ENCODE peak calls at places on chromosome 17, in nine cellular contexts. T is GM23338; K is CD8-positive, alpha-beta memory T cell; R is GM12878; F is CD4-positive, alpha-beta memory T cell; V is small intestine; Y is caudate nucleus; B is AG04450; D is IMR-90. E is an unnamed sample.

GRCh38 chr17:17713839-17714238 is 32.6 kb downstream of the RAI1 start:
- DNase-seq in F (no peak), R (no peak), Y (peak), V (no peak), D (peak), B (no peak), T (no peak), K (no peak), E (no peak)

GRCh38 chr17:32102697-32103096 is 39.6 kb upstream of the RHOT1 start:
- DNase-seq in D (peak), V (no peak), K (no peak), T (no peak), B (no peak), R (no peak), F (no peak), Y (no peak), E (no peak)

GRCh38 chr17:74417178-74418045 is 14.5 kb upstream of the GPRC5C start:
- DNase-seq in R (peak), Y (peak), D (no peak), T (no peak), F (no peak), K (no peak), V (peak), B (no peak), E (no peak)

GRCh38 chr17:15456486-15456885 is 10.9 kb downstream of the CDRT4 start:
- DNase-seq in D (no peak), R (no peak), B (no peak), Y (no peak), T (no peak), K (no peak), V (no peak), F (no peak), E (no peak)

GRCh38 chr17:45640141-45640850 is 143.8 kb upstream of the CRHR1 start:
- DNase-seq in Y (no peak), V (peak), K (peak), B (peak), F (peak), R (peak), T (peak), D (peak), E (peak)

GRCh38 chr17:61490540-61490975 is 38.3 kb downstream of the TBX4 start:
- DNase-seq in T (no peak), K (no peak), Y (no peak), V (peak), R (no peak), D (peak), F (no peak), B (peak), E (no peak)

GRCh38 chr17:41702712-41703111 is 9.4 kb upstream of the GAST start:
- DNase-seq in B (no peak), Y (no peak), T (no peak), K (no peak), V (no peak), D (no peak), F (no peak), R (no peak), E (no peak)

GRCh38 chr17:70353408-70354092 is 184.2 kb downstream of the KCNJ2 start:
- DNase-seq in B (no peak), T (no peak), R (no peak), Y (no peak), V (no peak), F (no peak), D (no peak), K (no peak), E (no peak)

GRCh38 chr17:59141860-59142259 is 13.1 kb downstream of the SKA2 start:
- DNase-seq in V (no peak), Y (no peak), R (no peak), T (no peak), F (no peak), D (no peak), B (no peak), K (no peak), E (no peak)

GRCh38 chr17:63024716-63025115 is 58.7 kb downstream of the TANC2 start:
- DNase-seq in V (no peak), B (no peak), D (peak), K (no peak), F (no peak), Y (no peak), R (no peak), T (no peak), E (no peak)

GRCh38 chr17:75521951-75522727 is 3.4 kb upstream of the LLGL2 start:
- DNase-seq in D (peak), Y (no peak), T (no peak), B (no peak), V (no peak), F (no peak), R (no peak), K (no peak), E (no peak)

GRCh38 chr17:1730345-1731193 is 6.1 kb downstream of the WDR81 start:
- DNase-seq in R (no peak), F (no peak), D (peak), K (no peak), Y (peak), T (no peak), V (no peak), B (no peak), E (peak)

GRCh38 chr17:30323262-30323894 is 10.5 kb downstream of the TMIGD1 start:
- DNase-seq in B (no peak), F (peak), K (peak), R (no peak), V (no peak), D (no peak), Y (no peak), T (no peak), E (no peak)

GRCh38 chr17:65584604-65585521 is 23.4 kb upstream of the AXIN2 start:
- DNase-seq in D (no peak), V (peak), F (no peak), K (no peak), B (no peak), Y (peak), R (no peak), T (no peak), E (no peak)

GRCh38 chr17:7217113-7217987 is 2.3 kb downstream of the DLG4 start:
- DNase-seq in K (no peak), Y (peak), B (no peak), F (peak), R (no peak), D (peak), T (peak), V (no peak), E (peak)

GRCh38 chr17:69918164-69918563 is 156.9 kb upstream of the KCNJ16 start:
- DNase-seq in V (no peak), T (no peak), F (no peak), B (no peak), D (no peak), R (no peak), Y (no peak), K (no peak), E (no peak)

GRCh38 chr17:4919511-4920047 is 12.5 kb upstream of the GP1BA start:
- DNase-seq in Y (no peak), R (no peak), V (no peak), T (peak), F (no peak), B (no peak), K (no peak), D (no peak), E (no peak)

GRCh38 chr17:82302991-82303943 is 14.1 kb downstream of the CD7 start:
- DNase-seq in Y (no peak), R (no peak), V (peak), D (no peak), T (no peak), B (no peak), F (peak), K (peak), E (no peak)

GRCh38 chr17:19940722-19941464 is 36.7 kb downstream of the AKAP10 start:
- DNase-seq in K (no peak), V (peak), T (peak), B (no peak), D (peak), Y (no peak), F (no peak), R (no peak), E (no peak)

GRCh38 chr17:7137182-7137943 is 22.7 kb upstream of the ASGR2 start:
- DNase-seq in V (no peak), D (no peak), R (no peak), B (no peak), T (no peak), Y (no peak), F (no peak), K (no peak), E (no peak)

GRCh38 chr17:41813039-41813680 is 356 bp downstream of the FKBP10 start:
- DNase-seq in K (no peak), R (no peak), T (peak), Y (no peak), D (no peak), V (no peak), B (no peak), F (no peak), E (peak)

GRCh38 chr17:65027305-65027704 is 29.2 kb downstream of the GNA13 start:
- DNase-seq in V (no peak), D (peak), K (peak), Y (no peak), T (peak), R (peak), F (peak), B (no peak), E (no peak)

GRCh38 chr17:35537569-35538209 is at the start of gene SLFN12L:
- DNase-seq in K (peak), F (no peak), R (no peak), T (no peak), Y (no peak), D (no peak), B (no peak), V (peak), E (no peak)

GRCh38 chr17:47266782-47267181 is 13.2 kb downstream of the ITGB3 start:
- DNase-seq in D (peak), V (no peak), B (no peak), Y (no peak), T (no peak), F (no peak), K (no peak), R (no peak), E (no peak)

GRCh38 chr17:28379814-28380571 is 8.5 kb downstream of the SARM1 start:
- DNase-seq in K (no peak), V (no peak), Y (no peak), F (no peak), D (peak), B (no peak), R (no peak), T (no peak), E (no peak)

GRCh38 chr17:11391134-11391533 is 150.1 kb downstream of the SHISA6 start:
- DNase-seq in D (no peak), F (no peak), T (peak), K (no peak), B (no peak), V (peak), R (no peak), Y (no peak), E (no peak)

DNA sequence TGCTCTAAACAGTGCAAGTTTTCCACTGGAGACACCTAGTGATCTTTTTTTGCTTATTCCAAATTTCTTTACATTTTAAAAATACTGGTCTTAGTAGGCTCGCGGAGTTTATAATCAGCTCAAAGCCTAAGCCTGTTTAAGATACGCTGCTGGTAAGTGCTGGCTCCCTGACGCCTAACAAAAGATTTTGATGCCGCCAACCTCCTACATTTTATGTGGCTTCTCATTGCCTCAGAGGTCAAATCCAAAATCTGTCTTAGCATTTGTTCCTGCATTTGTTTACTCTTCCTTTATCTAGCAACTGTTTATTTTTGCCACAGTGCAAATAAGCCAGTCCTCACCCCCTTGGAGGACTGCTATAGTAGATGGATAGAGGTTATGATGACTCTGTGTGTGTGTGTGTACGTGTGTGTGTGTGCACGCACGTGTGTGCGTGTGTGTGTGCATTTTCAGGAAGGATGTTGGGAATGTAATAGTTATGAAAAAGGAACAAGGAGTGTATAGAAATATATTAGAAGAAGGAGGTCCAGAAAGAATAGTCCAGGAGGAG is 24.8 kb downstream of the HS3ST3B1 start:
- DNase-seq in T (no peak), F (no peak), V (no peak), R (no peak), D (no peak), Y (no peak), B (no peak), K (no peak), E (no peak)
- H3K27ac ChIP-seq in T (no peak), F (no peak), V (no peak), R (no peak), D (no peak), Y (no peak), B (no peak), K (no peak), E (no peak)

GRCh38 chr17:8599351-8600011 is 31.0 kb downstream of the MYH10 start:
- DNase-seq in F (no peak), R (no peak), B (no peak), V (no peak), Y (no peak), T (no peak), K (no peak), D (no peak), E (no peak)
- H3K27ac ChIP-seq in F (no peak), R (no peak), B (no peak), V (no peak), Y (peak), T (no peak), K (no peak), D (no peak), E (no peak)

GRCh38 chr17:77457572-77458201 is 316.9 kb downstream of the SEC14L1 start:
- DNase-seq in F (peak), K (no peak), B (no peak), Y (no peak), R (no peak), D (no peak), V (no peak), T (no peak), E (no peak)
- H3K27ac ChIP-seq in F (peak), K (peak), B (no peak), Y (no peak), R (peak), D (no peak), V (peak), T (no peak), E (no peak)

GRCh38 chr17:38874505-38875419 is 4.9 kb downstream of the LASP1 start:
- DNase-seq in D (no peak), Y (no peak), K (no peak), B (no peak), R (no peak), T (no peak), V (no peak), F (no peak), E (no peak)

GRCh38 chr17:38879878-38880727 is 10.2 kb downstream of the LASP1 start:
- DNase-seq in K (no peak), V (peak), Y (no peak), T (peak), D (peak), B (no peak), F (no peak), R (no peak), E (peak)

GRCh38 chr17:38873646-38874380 is 4.0 kb downstream of the LASP1 start:
- DNase-seq in D (no peak), V (peak), T (no peak), B (no peak), R (no peak), Y (no peak), F (no peak), K (no peak), E (no peak)

GRCh38 chr17:38875477-38876080 is 5.7 kb downstream of the LASP1 start:
- DNase-seq in R (no peak), Y (no peak), K (no peak), T (no peak), V (no peak), B (no peak), F (no peak), D (no peak), E (no peak)

DNA sequence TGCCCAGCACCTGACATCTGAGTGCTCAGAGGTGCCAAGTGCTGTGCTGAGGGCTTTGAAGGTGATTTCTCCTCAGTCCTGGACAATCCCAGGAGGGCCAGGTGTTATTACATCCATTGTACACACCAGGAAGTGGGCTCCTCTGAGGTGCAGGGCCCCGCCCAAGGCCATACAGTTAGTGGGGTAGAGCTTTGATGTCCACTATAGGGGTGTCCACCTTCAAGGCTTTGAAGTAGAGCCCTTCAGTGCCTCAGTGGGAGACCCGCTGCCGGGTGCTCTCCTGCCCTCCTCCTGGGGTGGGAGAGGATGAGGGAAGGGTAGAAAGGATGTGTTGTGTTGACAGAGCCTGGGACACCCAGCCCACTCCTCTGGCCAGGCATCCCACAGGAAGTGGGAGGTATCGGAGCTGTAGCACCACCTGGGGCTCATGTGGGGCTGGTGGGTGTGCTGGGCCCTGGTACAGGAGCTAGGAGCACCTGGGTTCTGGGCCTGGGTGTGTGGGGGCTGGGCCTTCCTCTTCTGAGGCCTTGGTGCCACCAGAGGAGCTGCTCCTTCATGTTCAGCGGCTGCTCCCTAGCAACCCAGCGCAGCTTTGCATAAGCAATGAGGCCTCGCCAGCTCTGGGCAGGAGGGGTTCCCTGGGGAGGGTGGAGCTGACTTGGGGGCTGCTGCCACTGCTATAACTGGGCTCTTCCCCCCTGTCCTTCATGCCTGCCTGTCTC is 7.4 kb downstream of the LASP1 start:
- DNase-seq in F (peak), Y (no peak), K (no peak), R (no peak), D (no peak), B (no peak), V (no peak), T (peak), E (peak)
- H3K27ac ChIP-seq in F (peak), Y (peak), K (peak), R (no peak), D (peak), B (peak), V (peak), T (peak), E (no peak)

GRCh38 chr17:80955673-80956306 is 35.9 kb upstream of the CHMP6 start:
- DNase-seq in T (no peak), V (no peak), Y (no peak), F (no peak), D (no peak), K (no peak), B (no peak), R (no peak), E (peak)
- H3K27ac ChIP-seq in T (no peak), V (no peak), Y (no peak), F (no peak), D (no peak), K (no peak), B (no peak), R (no peak), E (no peak)

GRCh38 chr17:50947844-50948514 is 81.8 kb upstream of the TOB1 start:
- DNase-seq in K (no peak), T (no peak), F (no peak), Y (peak), B (no peak), R (no peak), V (peak), D (no peak), E (peak)
- H3K27ac ChIP-seq in K (peak), T (no peak), F (no peak), Y (peak), B (no peak), R (no peak), V (peak), D (no peak), E (no peak)

GRCh38 chr17:40312131-40312731 is 3.3 kb downstream of the RARA start:
- DNase-seq in Y (peak), K (no peak), B (no peak), R (no peak), F (no peak), T (no peak), D (no peak), V (no peak), E (peak)
- H3K27ac ChIP-seq in Y (no peak), K (no peak), B (no peak), R (peak), F (no peak), T (no peak), D (no peak), V (no peak), E (no peak)

DNA sequence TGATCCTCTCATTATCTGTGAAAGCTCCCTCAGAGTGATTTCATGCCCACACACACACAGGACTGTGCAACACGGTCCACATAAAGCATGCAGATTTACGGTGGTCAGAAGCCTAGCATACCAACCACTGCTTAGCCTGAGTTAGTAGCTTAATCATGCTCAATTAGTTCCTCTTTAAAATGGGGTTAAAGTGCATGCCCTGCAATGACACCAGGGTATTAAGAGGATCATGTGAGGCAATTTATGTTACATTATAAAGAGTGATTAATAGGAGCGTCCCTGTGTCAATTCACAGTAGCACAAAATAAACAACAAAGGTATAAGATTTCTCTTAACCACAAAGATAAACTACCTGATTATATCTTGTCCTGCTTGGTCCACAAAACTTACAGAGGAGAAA is 39.8 kb downstream of the C17orf67 start:
- DNase-seq in K (no peak), T (no peak), F (no peak), R (no peak), D (no peak), V (peak), Y (no peak), B (no peak), E (no peak)
- H3K27ac ChIP-seq in K (no peak), T (no peak), F (no peak), R (no peak), D (no peak), V (peak), Y (no peak), B (no peak), E (no peak)

GRCh38 chr17:49379926-49380325 is 17.9 kb upstream of the ZNF652 start:
- DNase-seq in R (no peak), F (no peak), Y (no peak), B (no peak), D (no peak), V (no peak), T (no peak), K (no peak), E (no peak)
- H3K27ac ChIP-seq in R (no peak), F (no peak), Y (no peak), B (peak), D (no peak), V (no peak), T (no peak), K (no peak), E (no peak)